ENCODE peak calls at places on chromosomes 2 and 18, in four cellular contexts. D, Q, U and L are unnamed samples.

GRCh38 chr2:157420771-157421323 is 23.0 kb downstream of the CYTIP start:
- DNase-seq in Q (no peak), U (no peak), D (no peak), L (no peak)

GRCh38 chr2:209162129-209162528 is 261.7 kb upstream of the MAP2 start:
- DNase-seq in U (no peak), D (no peak), Q (no peak), L (no peak)

GRCh38 chr2:38632980-38633379 is 30.3 kb upstream of the HNRNPLL start:
- DNase-seq in Q (no peak), U (no peak), D (no peak), L (no peak)

GRCh38 chr2:215461836-215462532 is 26.1 kb upstream of the FN1 start:
- DNase-seq in U (no peak), D (no peak), Q (no peak), L (no peak)

GRCh38 chr2:10226032-10226724 is 76.5 kb upstream of the HPCAL1 start:
- DNase-seq in U (peak; percentile 1), Q (no peak), D (peak; percentile 30), L (peak; percentile 60)

GRCh38 chr2:6068441-6068935 is 376.3 kb downstream of the SOX11 start:
- DNase-seq in U (no peak), Q (no peak), D (no peak), L (no peak)

GRCh38 chr18:12030667-12031066 is 49.4 kb downstream of the IMPA2 start:
- DNase-seq in D (no peak), Q (no peak), U (no peak), L (no peak)

GRCh38 chr18:32684940-32685339 is 87.9 kb downstream of the KLHL14 start:
- DNase-seq in U (no peak), D (no peak), Q (no peak), L (no peak)

GRCh38 chr18:3806656-3807055 is 356.7 kb downstream of the TGIF1 start:
- DNase-seq in U (no peak), Q (no peak), D (no peak), L (no peak)

GRCh38 chr18:52481116-52481515 is 141.1 kb downstream of the DCC start:
- DNase-seq in U (no peak), Q (no peak), D (peak; percentile 58), L (no peak)

GRCh38 chr2:45902952-45903351 is 251.5 kb downstream of the PRKCE start:
- DNase-seq in U (no peak), Q (no peak), D (no peak), L (no peak)

GRCh38 chr2:136135924-136136906 is 18.3 kb upstream of the CXCR4 start:
- DNase-seq in U (no peak), D (peak; percentile 56), Q (no peak), L (no peak)

GRCh38 chr2:196335238-196335637 is 163.9 kb upstream of the STK17B start:
- DNase-seq in D (no peak), Q (no peak), U (no peak), L (no peak)

GRCh38 chr2:230921806-230922595 is 3.0 kb downstream of the GPR55 start:
- DNase-seq in D (no peak), Q (no peak), U (no peak), L (no peak)

GRCh38 chr2:9440058-9440727 is 16.7 kb downstream of the CPSF3 start:
- DNase-seq in D (no peak), U (no peak), Q (no peak), L (no peak)

GRCh38 chr2:88824951-88825350 is 133.5 kb downstream of the RPIA start:
- DNase-seq in U (no peak), Q (no peak), D (no peak), L (no peak)

GRCh38 chr2:238466242-238466598 is 39.5 kb downstream of the ASB1 start:
- DNase-seq in Q (no peak), U (no peak), D (no peak), L (no peak)

GRCh38 chr2:217959723-217960122 is 43.1 kb downstream of the TNS1 start:
- DNase-seq in U (peak; percentile 21), Q (no peak), D (peak; percentile 28), L (no peak)

GRCh38 chr2:128380061-128380889 is 61.6 kb upstream of the HS6ST1 start:
- DNase-seq in U (no peak), D (peak; percentile 49), Q (no peak), L (peak; percentile 60)

DNA sequence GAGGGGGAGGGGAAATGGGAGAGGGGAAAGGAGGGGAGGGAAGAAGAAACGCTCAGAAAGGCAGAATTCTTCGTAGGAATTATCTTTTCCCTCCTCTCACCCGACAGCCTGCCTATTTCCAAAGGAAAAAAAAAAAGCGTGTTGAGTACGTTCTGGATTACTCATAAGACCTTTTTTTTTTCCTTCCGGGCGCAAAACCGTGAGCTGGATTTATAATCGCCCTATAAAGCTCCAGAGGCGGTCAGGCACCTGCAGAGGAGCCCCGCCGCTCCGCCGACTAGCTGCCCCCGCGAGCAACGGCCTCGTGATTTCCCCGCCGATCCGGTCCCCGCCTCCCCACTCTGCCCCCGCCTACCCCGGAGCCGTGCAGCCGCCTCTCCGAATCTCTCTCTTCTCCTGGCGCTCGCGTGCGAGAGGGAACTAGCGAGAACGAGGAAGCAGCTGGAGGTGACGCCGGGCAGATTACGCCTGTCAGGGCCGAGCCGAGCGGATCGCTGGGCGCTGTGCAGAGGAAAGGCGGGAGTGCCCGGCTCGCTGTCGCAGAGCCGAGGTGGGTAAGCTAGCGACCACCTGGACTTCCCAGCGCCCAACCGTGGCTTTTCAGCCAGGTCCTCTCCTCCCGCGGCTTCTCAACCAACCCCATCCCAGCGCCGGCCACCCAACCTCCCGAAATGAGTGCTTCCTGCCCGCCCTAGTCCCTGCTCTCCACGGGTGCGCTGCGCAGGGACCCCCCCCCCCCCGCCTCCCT is at the start of gene GAD1:
- DNase-seq in D (peak; percentile 70), U (peak; percentile 82), Q (peak; percentile 49), L (peak; percentile 83)
- H3K27me3 ChIP-seq in D (peaks cover 88% of the 10 kb centered on the region), U (peaks cover 89% of the 10 kb centered on the region), Q (peaks cover 89% of the 10 kb centered on the region), L (peaks cover 5% of the 10 kb centered on the region)

GRCh38 chr2:54514819-54515569 is 58.9 kb downstream of the SPTBN1 start:
- DNase-seq in D (no peak), Q (no peak), U (no peak), L (no peak)
- H3K27me3 ChIP-seq in D (no peaks in the 10 kb centered on the region), Q (no peaks in the 10 kb centered on the region), U (no peaks in the 10 kb centered on the region), L (no peaks in the 10 kb centered on the region)

DNA sequence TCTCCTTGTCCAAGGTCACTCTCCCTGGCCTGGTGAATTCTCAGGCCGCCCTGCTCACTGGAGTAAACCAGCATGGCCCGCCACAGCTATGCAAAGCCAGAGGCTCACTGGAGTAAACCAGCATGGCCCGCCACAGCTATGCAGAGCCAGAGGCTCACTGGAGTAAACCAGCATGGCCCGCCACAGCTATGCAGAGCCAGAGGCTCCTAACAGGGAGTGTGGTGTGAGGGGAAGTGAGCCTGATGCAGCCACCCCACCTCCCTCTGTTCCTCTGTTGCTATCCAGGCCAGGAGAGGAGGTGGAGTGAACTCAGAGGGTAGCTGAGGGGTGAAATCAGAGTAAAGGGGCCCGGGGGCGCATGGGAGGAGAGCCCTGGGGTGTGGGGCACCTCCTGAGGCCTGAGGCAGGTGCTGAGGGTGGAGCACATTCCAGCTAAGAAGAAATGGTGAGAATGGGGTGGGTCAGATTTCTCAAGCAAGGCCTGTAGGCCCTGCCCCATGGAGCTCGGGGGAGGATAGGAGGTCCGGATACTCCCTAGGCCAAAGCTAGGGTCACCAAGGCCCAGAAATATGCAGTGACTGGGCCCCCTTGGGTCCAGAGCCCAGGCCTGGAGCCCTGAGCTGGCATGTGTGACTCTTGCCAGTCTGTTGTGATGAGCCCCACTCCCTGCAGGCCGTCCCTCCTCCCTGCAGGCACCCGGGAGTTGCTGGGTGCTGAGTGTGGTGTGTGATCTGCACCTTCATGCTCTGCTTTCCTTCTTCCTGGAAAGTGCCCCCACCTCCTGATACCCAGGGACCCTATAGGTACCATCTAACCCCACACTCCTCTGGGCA is 1.5 kb downstream of the ATP6V1B1 start:
- DNase-seq in U (peak; percentile 42), Q (no peak), D (no peak), L (no peak)
- H3K27me3 ChIP-seq in U (peaks cover 29% of the 10 kb centered on the region), Q (peaks cover 23% of the 10 kb centered on the region), D (peaks cover 6% of the 10 kb centered on the region), L (no peaks in the 10 kb centered on the region)

DNA sequence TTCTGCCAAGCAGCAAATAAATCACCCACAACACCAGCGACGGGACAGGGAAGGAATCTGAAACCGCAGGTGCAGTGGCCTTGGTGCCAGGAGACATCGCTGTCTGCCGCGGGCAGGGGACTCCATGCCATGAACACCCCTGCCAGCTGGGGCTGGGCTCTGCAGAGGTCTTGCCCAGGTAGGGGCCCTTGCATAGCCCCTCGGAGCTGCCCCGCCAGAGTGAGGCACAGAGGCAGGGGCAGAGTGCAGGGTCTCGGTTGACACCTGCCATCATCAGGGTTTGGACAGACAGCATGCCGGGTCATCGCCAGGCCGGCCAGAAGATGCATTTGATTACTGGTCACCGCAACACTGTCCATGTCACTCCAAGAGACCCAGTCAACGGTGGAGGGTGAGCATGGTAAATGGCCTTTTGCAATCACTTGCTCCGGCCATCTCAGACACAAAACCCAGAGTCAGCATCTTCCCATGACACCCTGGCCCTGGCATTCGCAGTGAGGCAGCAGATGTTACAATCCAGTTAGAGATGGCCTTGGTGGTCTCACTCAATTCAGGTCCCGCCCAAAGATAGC is 255.5 kb downstream of the NDUFA10 start:
- DNase-seq in Q (no peak), U (no peak), D (peak; percentile 35), L (no peak)
- H3K27me3 ChIP-seq in Q (peaks cover 5% of the 10 kb centered on the region), U (peaks cover 10% of the 10 kb centered on the region), D (no peaks in the 10 kb centered on the region), L (no peaks in the 10 kb centered on the region)

GRCh38 chr2:164205347-164205746 is 415.9 kb downstream of the GRB14 start:
- DNase-seq in D (no peak), Q (no peak), U (no peak), L (no peak)

DNA sequence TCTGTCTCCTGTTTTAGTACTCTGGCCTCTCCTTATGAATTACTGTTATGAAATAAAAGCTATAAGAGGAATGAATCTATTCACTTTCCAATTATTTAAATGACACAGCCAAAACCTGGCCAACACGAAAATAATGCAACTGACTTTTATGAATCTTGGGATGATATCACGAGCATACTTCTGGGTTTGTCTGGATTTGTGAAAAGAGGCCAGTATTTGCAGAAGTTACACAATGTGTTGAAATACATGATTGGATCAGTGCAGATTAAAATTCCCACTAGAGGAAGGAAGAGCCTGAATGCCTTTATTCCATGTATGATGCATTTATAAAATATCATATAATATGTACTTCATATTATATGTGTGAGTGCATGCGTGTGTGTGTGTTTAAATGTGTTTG is 418.2 kb downstream of the GRB14 start:
- DNase-seq in U (no peak), Q (no peak), D (no peak), L (no peak)
- H3K27me3 ChIP-seq in U (no peaks in the 10 kb centered on the region), Q (no peaks in the 10 kb centered on the region), D (no peaks in the 10 kb centered on the region), L (no peaks in the 10 kb centered on the region)

GRCh38 chr2:176165598-176166055 is 8.5 kb downstream of the HOXD3 start:
- DNase-seq in U (no peak), Q (no peak), D (no peak), L (no peak)

GRCh38 chr2:176164184-176164802 is 7.2 kb downstream of the HOXD3 start:
- DNase-seq in U (no peak), D (no peak), Q (no peak), L (no peak)

GRCh38 chr2:176167398-176167797 is 10.3 kb downstream of the HOXD3 start:
- DNase-seq in Q (no peak), D (no peak), U (no peak), L (no peak)

GRCh38 chr2:176164803-176165597 is 7.9 kb downstream of the HOXD3 start:
- DNase-seq in U (peak; percentile 53), D (no peak), Q (no peak), L (no peak)

DNA sequence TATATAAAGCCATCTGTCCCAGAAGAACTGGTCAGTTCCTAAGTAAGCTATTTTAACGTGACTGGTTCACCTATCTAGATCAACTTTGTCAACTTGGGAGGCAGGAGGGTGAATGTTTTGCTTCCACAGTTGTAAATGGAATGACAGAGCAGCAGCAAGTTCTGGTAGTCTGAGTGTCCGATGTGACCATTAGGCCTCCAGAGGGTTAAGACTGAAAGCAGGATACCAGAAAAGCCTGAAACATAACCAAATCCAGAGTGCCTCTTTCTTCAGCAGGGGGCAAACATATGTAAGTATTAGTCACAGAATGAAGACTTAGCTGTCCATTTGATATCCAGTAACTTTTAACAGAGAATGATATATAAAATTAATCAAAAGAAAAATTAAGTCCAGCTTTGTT is 9.2 kb downstream of the HOXD3 start:
- DNase-seq in Q (no peak), U (no peak), D (no peak), L (no peak)
- H3K27me3 ChIP-seq in Q (peaks cover 82% of the 10 kb centered on the region), U (peaks cover 100% of the 10 kb centered on the region), D (peaks cover 100% of the 10 kb centered on the region), L (no peaks in the 10 kb centered on the region)